ENCODE peak calls at places on chromosomes 3 and 15, in eight cellular contexts. One of them, this sample, is unnamed.

GRCh38 chr3:58085616-58086015 is 77.4 kb downstream of the FLNB start:
- DNase-seq in PC-3: no peak
- DNase-seq in K562: no peak
- DNase-seq in neural progenitor cell: no peak
- DNase-seq in GM23338: no peak
- DNase-seq in HepG2: no peak
- DNase-seq in PC-9: no peak
- DNase-seq in hepatocyte: no peak
- DNase-seq in this sample: no peak

GRCh38 chr3:152200476-152201422 is 68.0 kb upstream of the MBNL1 start:
- DNase-seq in PC-3: no peak
- DNase-seq in K562: no peak
- DNase-seq in neural progenitor cell: no peak
- DNase-seq in GM23338: no peak
- DNase-seq in HepG2: no peak
- DNase-seq in PC-9: no peak
- DNase-seq in hepatocyte: no peak
- DNase-seq in this sample: no peak

GRCh38 chr15:99387769-99388168 is 136.5 kb downstream of the LRRC28 start:
- DNase-seq in PC-3: no peak
- DNase-seq in K562: no peak
- DNase-seq in neural progenitor cell: no peak
- DNase-seq in GM23338: no peak
- DNase-seq in HepG2: no peak
- DNase-seq in PC-9: no peak
- DNase-seq in hepatocyte: no peak
- DNase-seq in this sample: no peak

GRCh38 chr15:89749951-89750559 is 994 bp downstream of the MESP1 start:
- DNase-seq in PC-3: peak; percentile 27
- DNase-seq in K562: no peak
- DNase-seq in neural progenitor cell: peak; percentile 45
- DNase-seq in GM23338: no peak
- DNase-seq in HepG2: no peak
- DNase-seq in PC-9: no peak
- DNase-seq in hepatocyte: no peak
- DNase-seq in this sample: no peak

GRCh38 chr3:196150481-196150880 is 60.7 kb downstream of the ZDHHC19 start:
- DNase-seq in PC-3: peak; percentile 23
- DNase-seq in K562: no peak
- DNase-seq in neural progenitor cell: no peak
- DNase-seq in GM23338: no peak
- DNase-seq in HepG2: no peak
- DNase-seq in PC-9: no peak
- DNase-seq in hepatocyte: no peak
- DNase-seq in this sample: no peak

GRCh38 chr3:138960417-138960852 is 13.4 kb downstream of the FOXL2NB start:
- DNase-seq in PC-3: no peak
- DNase-seq in K562: no peak
- DNase-seq in neural progenitor cell: no peak
- DNase-seq in GM23338: no peak
- DNase-seq in HepG2: no peak
- DNase-seq in PC-9: no peak
- DNase-seq in hepatocyte: no peak
- DNase-seq in this sample: no peak

GRCh38 chr15:58873267-58873666 is 60.2 kb downstream of the SLTM start:
- DNase-seq in PC-3: peak; percentile 58
- DNase-seq in K562: no peak
- DNase-seq in neural progenitor cell: no peak
- DNase-seq in GM23338: no peak
- DNase-seq in HepG2: no peak
- DNase-seq in PC-9: no peak
- DNase-seq in hepatocyte: no peak
- DNase-seq in this sample: no peak

GRCh38 chr3:46143951-46144473 is 64.1 kb downstream of the CCR1 start:
- DNase-seq in PC-3: no peak
- DNase-seq in K562: no peak
- DNase-seq in neural progenitor cell: no peak
- DNase-seq in GM23338: no peak
- DNase-seq in HepG2: no peak
- DNase-seq in PC-9: no peak
- DNase-seq in hepatocyte: no peak
- DNase-seq in this sample: no peak

GRCh38 chr3:52385157-52385556 is 59.7 kb downstream of the SEMA3G start:
- DNase-seq in PC-3: peak; percentile 63
- DNase-seq in K562: peak; percentile 80
- DNase-seq in neural progenitor cell: peak; percentile 90
- DNase-seq in GM23338: peak; percentile 96
- DNase-seq in HepG2: peak; percentile 42
- DNase-seq in PC-9: peak; percentile 64
- DNase-seq in hepatocyte: peak; percentile 70
- DNase-seq in this sample: no peak

GRCh38 chr15:38994310-38994709 is 429.7 kb upstream of the RASGRP1 start:
- DNase-seq in PC-3: no peak
- DNase-seq in K562: no peak
- DNase-seq in neural progenitor cell: no peak
- DNase-seq in GM23338: no peak
- DNase-seq in HepG2: peak; percentile 34
- DNase-seq in PC-9: no peak
- DNase-seq in hepatocyte: no peak
- DNase-seq in this sample: no peak
- H3K4me1 ChIP-seq in PC-3: peaks cover 17% of the 10 kb centered on the region
- H3K4me1 ChIP-seq in K562: no peaks in the 10 kb centered on the region
- H3K4me1 ChIP-seq in neural progenitor cell: peaks cover 16% of the 10 kb centered on the region
- H3K4me1 ChIP-seq in GM23338: no peaks in the 10 kb centered on the region
- H3K4me1 ChIP-seq in HepG2: no peaks in the 10 kb centered on the region
- H3K4me1 ChIP-seq in PC-9: no peaks in the 10 kb centered on the region
- H3K4me1 ChIP-seq in hepatocyte: no peaks in the 10 kb centered on the region
- H3K4me1 ChIP-seq in this sample: peaks cover 25% of the 10 kb centered on the region

DNA sequence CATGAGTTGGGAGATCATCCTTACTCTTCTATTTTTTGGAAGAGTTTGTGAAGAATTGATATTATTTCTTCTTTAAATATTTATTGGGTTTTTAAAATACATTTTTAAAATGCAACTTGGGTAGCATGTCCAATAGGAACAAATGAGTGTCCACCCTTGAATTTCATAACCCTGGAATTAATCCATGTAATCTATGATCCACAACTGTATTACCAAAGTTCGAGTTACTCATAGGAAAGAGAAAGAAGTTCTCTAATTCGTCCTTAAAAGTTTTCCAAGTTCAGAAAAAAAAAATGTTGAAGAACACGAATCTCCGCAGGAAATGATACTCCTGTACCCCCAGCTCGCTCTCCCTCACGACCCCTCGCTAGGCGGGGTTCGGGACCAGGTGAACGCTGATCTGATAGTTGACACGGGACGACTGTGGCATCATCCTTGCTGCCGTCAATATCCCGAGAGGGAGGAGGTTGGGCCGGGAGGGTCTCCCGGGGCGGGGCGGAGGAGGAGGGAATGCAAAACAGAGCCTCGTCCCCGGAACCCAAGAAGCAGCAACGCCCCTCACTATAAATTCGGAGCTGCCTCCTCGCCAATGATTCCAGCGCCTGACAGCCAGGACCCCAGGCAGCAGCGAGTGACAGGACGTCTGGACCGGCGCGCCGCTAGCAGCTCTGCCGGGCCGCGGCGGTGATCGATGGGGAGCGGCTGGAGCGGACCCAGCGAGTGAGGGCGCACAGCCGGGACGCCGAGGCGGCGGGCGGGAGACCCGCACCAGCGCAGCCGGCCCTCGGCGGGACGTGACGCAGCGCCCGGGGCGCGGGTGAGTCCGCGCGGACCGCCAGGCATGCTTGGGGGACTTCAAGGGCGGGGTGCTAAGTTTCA is at the start of gene AGTR1:
- DNase-seq in PC-3: no peak
- DNase-seq in K562: no peak
- DNase-seq in neural progenitor cell: peak; percentile 87
- DNase-seq in GM23338: peak; percentile 84
- DNase-seq in HepG2: no peak
- DNase-seq in PC-9: no peak
- DNase-seq in hepatocyte: peak; percentile 48
- DNase-seq in this sample: no peak
- TF ChIP-seq EZH2 in PC-3: peak; percentile 19
- TF ChIP-seq EZH2 in K562: no peak
- TF ChIP-seq EZH2 in neural progenitor cell: no peak
- TF ChIP-seq EZH2 in GM23338: no peak
- TF ChIP-seq EZH2 in HepG2: no peak
- TF ChIP-seq EZH2 in PC-9: no peak
- TF ChIP-seq EZH2 in hepatocyte: peak; percentile 69
- TF ChIP-seq EZH2 in this sample: peak; percentile 35

DNA sequence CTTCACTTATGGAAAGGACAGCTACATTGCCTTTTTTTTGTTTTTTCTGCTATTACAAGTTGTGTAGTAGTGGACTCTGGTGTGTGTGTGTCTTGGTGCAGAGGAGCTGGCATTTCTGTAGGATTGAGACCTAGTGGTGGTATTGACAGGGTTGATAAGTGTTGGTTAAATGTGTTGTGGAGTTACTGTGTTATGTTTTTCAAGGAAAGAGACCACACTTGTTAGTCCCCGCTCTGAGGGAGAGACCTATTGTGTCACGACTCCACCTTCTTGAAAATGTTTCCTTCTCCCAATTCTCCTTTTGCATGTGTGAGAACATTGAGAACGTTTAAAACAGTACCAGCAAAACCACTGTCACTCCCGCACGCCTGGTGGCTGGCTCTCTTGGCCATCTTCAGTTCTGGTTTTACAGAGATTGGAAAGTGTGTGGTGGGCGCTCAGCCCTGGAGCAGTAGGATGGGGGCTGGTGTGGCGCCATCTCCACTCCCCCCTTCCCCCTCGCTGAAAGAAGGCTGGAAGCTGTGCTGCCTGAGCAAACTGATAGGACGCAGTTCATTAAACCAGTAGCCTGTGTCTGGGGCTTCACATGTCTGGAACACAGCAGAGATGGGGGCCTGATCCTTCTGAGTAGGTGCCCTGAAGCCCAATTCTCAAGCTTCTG is 5.5 kb downstream of the KLF13 start:
- DNase-seq in PC-3: no peak
- DNase-seq in K562: no peak
- DNase-seq in neural progenitor cell: no peak
- DNase-seq in GM23338: no peak
- DNase-seq in HepG2: no peak
- DNase-seq in PC-9: no peak
- DNase-seq in hepatocyte: no peak
- DNase-seq in this sample: no peak
- H3K4me1 ChIP-seq in PC-3: peaks cover 5% of the 10 kb centered on the region
- H3K4me1 ChIP-seq in K562: peaks cover 7% of the 10 kb centered on the region
- H3K4me1 ChIP-seq in neural progenitor cell: peaks cover 6% of the 10 kb centered on the region
- H3K4me1 ChIP-seq in GM23338: peaks cover 27% of the 10 kb centered on the region
- H3K4me1 ChIP-seq in HepG2: peaks cover 57% of the 10 kb centered on the region
- H3K4me1 ChIP-seq in PC-9: no peaks in the 10 kb centered on the region
- H3K4me1 ChIP-seq in hepatocyte: peaks cover 16% of the 10 kb centered on the region
- H3K4me1 ChIP-seq in this sample: peaks cover 27% of the 10 kb centered on the region

GRCh38 chr15:41502787-41503668 is 9.4 kb downstream of the ITPKA start:
- DNase-seq in PC-3: no peak
- DNase-seq in K562: no peak
- DNase-seq in neural progenitor cell: peak; percentile 75
- DNase-seq in GM23338: peak; percentile 75
- DNase-seq in HepG2: no peak
- DNase-seq in PC-9: no peak
- DNase-seq in hepatocyte: no peak
- DNase-seq in this sample: no peak

GRCh38 chr15:41499109-41499851 is 5.6 kb downstream of the ITPKA start:
- DNase-seq in PC-3: no peak
- DNase-seq in K562: no peak
- DNase-seq in neural progenitor cell: no peak
- DNase-seq in GM23338: no peak
- DNase-seq in HepG2: no peak
- DNase-seq in PC-9: no peak
- DNase-seq in hepatocyte: no peak
- DNase-seq in this sample: no peak

GRCh38 chr15:41501961-41502786 is 8.5 kb downstream of the ITPKA start:
- DNase-seq in PC-3: no peak
- DNase-seq in K562: no peak
- DNase-seq in neural progenitor cell: peak; percentile 56
- DNase-seq in GM23338: peak; percentile 65
- DNase-seq in HepG2: no peak
- DNase-seq in PC-9: no peak
- DNase-seq in hepatocyte: no peak
- DNase-seq in this sample: no peak

GRCh38 chr15:41503669-41504010 is 10.0 kb downstream of the ITPKA start:
- DNase-seq in PC-3: no peak
- DNase-seq in K562: no peak
- DNase-seq in neural progenitor cell: no peak
- DNase-seq in GM23338: no peak
- DNase-seq in HepG2: no peak
- DNase-seq in PC-9: no peak
- DNase-seq in hepatocyte: no peak
- DNase-seq in this sample: no peak

DNA sequence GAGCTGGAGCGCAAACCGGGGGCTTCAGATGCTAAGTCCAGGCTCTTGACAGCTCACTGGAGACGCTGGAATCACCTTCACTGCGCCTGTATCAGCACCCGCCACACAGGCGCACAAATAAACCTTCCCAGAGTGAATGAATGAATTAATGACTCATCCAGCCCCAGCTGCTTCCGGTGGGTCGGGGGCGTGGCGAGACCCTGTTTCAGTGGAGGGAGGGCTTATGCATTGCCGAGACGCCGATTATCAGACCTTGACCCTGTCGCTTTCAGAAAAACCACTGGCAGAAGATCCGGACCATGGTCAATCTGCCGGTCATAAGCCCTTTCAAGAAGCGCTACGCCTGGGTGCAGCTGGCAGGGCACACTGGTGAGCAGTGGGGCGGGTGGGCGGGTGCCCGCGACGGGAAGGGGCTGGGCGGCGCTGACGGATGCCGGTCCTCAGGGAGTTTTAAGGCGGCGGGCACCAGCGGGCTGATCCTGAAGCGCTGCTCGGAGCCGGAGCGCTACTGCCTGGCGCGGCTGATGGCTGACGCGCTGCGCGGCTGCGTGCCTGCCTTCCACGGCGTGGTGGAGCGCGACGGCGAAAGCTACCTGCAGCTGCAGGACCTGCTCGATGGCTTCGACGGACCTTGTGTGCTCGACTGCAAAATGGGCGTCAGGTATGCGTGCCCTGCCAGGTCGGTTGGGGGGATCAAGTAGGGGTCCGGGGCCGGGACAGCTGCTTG is 7.7 kb downstream of the ITPKA start:
- DNase-seq in PC-3: no peak
- DNase-seq in K562: no peak
- DNase-seq in neural progenitor cell: peak; percentile 65
- DNase-seq in GM23338: peak; percentile 64
- DNase-seq in HepG2: no peak
- DNase-seq in PC-9: no peak
- DNase-seq in hepatocyte: peak; percentile 47
- DNase-seq in this sample: no peak
- TF ChIP-seq EZH2 in PC-3: no peak
- TF ChIP-seq EZH2 in K562: no peak
- TF ChIP-seq EZH2 in neural progenitor cell: no peak
- TF ChIP-seq EZH2 in GM23338: peak; percentile 88
- TF ChIP-seq EZH2 in HepG2: no peak
- TF ChIP-seq EZH2 in PC-9: no peak
- TF ChIP-seq EZH2 in hepatocyte: no peak
- TF ChIP-seq EZH2 in this sample: peak; percentile 1

GRCh38 chr3:172317984-172318383 is 130.3 kb downstream of the GHSR start:
- DNase-seq in PC-3: peak; percentile 89
- DNase-seq in K562: no peak
- DNase-seq in neural progenitor cell: no peak
- DNase-seq in GM23338: no peak
- DNase-seq in HepG2: no peak
- DNase-seq in PC-9: peak; percentile 58
- DNase-seq in hepatocyte: no peak
- DNase-seq in this sample: peak; percentile 13
- H3K4me1 ChIP-seq in PC-3: peaks cover 36% of the 10 kb centered on the region
- H3K4me1 ChIP-seq in K562: peaks cover 14% of the 10 kb centered on the region
- H3K4me1 ChIP-seq in neural progenitor cell: peaks cover 3% of the 10 kb centered on the region
- H3K4me1 ChIP-seq in GM23338: peaks cover 5% of the 10 kb centered on the region
- H3K4me1 ChIP-seq in HepG2: peaks cover 10% of the 10 kb centered on the region
- H3K4me1 ChIP-seq in PC-9: peaks cover 72% of the 10 kb centered on the region
- H3K4me1 ChIP-seq in hepatocyte: peaks cover 20% of the 10 kb centered on the region
- H3K4me1 ChIP-seq in this sample: peaks cover 32% of the 10 kb centered on the region

This sample was measured in keratinocyte.